ENCODE peak calls at places on chromosomes 12 and 14, in ten cellular contexts. R, P, M, C, B, T, F, W, J and A are unnamed samples.
A peak's percentile ranks its signal among the peaks of the same experiment; 100 is the strongest.

GRCh38 chr14:103118019-103118662 is 5.1 kb upstream of the TNFAIP2 start:
- DNase-seq in P (no peak), W (no peak), J (no peak), R (peak; percentile 77), F (no peak), C (peak; percentile 64), B (peak; percentile 89), M (no peak), T (no peak), A (no peak)

GRCh38 chr14:62039871-62040270 is 277.7 kb downstream of the SNAPC1 start:
- DNase-seq in T (no peak), B (no peak), W (no peak), P (no peak), M (no peak), J (no peak), R (no peak), C (no peak), F (no peak), A (no peak)

GRCh38 chr12:113555226-113555625 is 83.6 kb upstream of the LHX5 start:
- DNase-seq in M (no peak), T (no peak), P (no peak), C (no peak), W (no peak), B (no peak), F (no peak), R (no peak), J (no peak), A (no peak)

GRCh38 chr14:90572461-90573150 is 175.8 kb downstream of the CALM1 start:
- DNase-seq in P (no peak), C (no peak), B (peak; percentile 13), F (no peak), R (no peak), T (no peak), W (no peak), M (no peak), J (no peak), A (no peak)

GRCh38 chr12:93419388-93420034 is 22.2 kb downstream of the UBE2N start:
- DNase-seq in P (peak; percentile 41), T (no peak), J (peak; percentile 42), B (no peak), F (no peak), R (no peak), M (no peak), W (peak; percentile 32), C (peak; percentile 84), A (no peak)

GRCh38 chr14:90968025-90968424 is 92.4 kb downstream of the RPS6KA5 start:
- DNase-seq in C (peak; percentile 47), P (no peak), T (no peak), J (no peak), R (no peak), B (no peak), W (no peak), F (no peak), M (no peak), A (no peak)

GRCh38 chr14:50083467-50084337 is 32.7 kb downstream of the VCPKMT start:
- DNase-seq in C (no peak), P (no peak), F (peak; percentile 69), B (no peak), M (no peak), R (no peak), T (no peak), J (no peak), W (peak; percentile 76), A (no peak)

GRCh38 chr14:52730708-52731111 is 744 bp downstream of the STYX start:
- DNase-seq in W (peak; percentile 33), R (no peak), M (no peak), C (peak; percentile 27), J (no peak), F (no peak), P (no peak), B (no peak), T (no peak), A (no peak)

GRCh38 chr12:65082411-65082810 is 38.7 kb downstream of the WIF1 start:
- DNase-seq in W (no peak), P (no peak), J (no peak), R (no peak), M (no peak), T (no peak), F (no peak), B (no peak), C (no peak), A (no peak)

GRCh38 chr12:62720661-62721330 is 214.2 kb downstream of the PPM1H start:
- DNase-seq in R (no peak), P (no peak), F (no peak), C (peak; percentile 45), T (no peak), W (no peak), J (no peak), M (no peak), B (no peak), A (no peak)

GRCh38 chr12:27541031-27541719 is 17.2 kb downstream of the PPFIBP1 start:
- DNase-seq in T (no peak), W (peak; percentile 82), C (no peak), J (no peak), F (no peak), R (no peak), P (no peak), M (no peak), B (no peak), A (no peak)

GRCh38 chr14:61839452-61839851 is 77.2 kb downstream of the SNAPC1 start:
- DNase-seq in R (no peak), T (no peak), F (no peak), B (no peak), W (no peak), J (peak; percentile 18), P (no peak), M (no peak), C (peak; percentile 59), A (no peak)

GRCh38 chr12:53223006-53223305 is 9.1 kb downstream of the RARG start:
- DNase-seq in T (no peak), M (no peak), R (peak; percentile 10), P (no peak), W (no peak), C (no peak), F (no peak), B (no peak), J (no peak), A (no peak)

GRCh38 chr12:53223391-53224267 is 8.4 kb downstream of the RARG start:
- DNase-seq in T (no peak), C (peak; percentile 64), M (no peak), W (peak; percentile 56), B (no peak), R (peak; percentile 58), J (no peak), F (peak; percentile 43), P (peak; percentile 61), A (no peak)

GRCh38 chr12:53225635-53226424 is 6.2 kb downstream of the RARG start:
- DNase-seq in C (no peak), W (peak; percentile 53), J (no peak), M (no peak), B (no peak), P (no peak), T (no peak), F (no peak), R (peak; percentile 26), A (no peak)

GRCh38 chr12:53224897-53225634 is 6.9 kb downstream of the RARG start:
- DNase-seq in M (no peak), R (peak; percentile 26), B (no peak), P (no peak), F (no peak), W (no peak), J (no peak), T (no peak), C (no peak), A (no peak)

GRCh38 chr12:53224268-53224896 is 7.6 kb downstream of the RARG start:
- DNase-seq in W (peak; percentile 67), B (no peak), J (no peak), M (no peak), P (peak; percentile 69), T (no peak), F (no peak), C (no peak), R (peak; percentile 54), A (no peak)
- TF ChIP-seq CTCF in W (peak; percentile 13), B (no peak), J (peak; percentile 34), M (no peak), P (peak; percentile 46), T (no peak), F (no peak), C (no peak), R (no peak), A (peak; percentile 48)

DNA sequence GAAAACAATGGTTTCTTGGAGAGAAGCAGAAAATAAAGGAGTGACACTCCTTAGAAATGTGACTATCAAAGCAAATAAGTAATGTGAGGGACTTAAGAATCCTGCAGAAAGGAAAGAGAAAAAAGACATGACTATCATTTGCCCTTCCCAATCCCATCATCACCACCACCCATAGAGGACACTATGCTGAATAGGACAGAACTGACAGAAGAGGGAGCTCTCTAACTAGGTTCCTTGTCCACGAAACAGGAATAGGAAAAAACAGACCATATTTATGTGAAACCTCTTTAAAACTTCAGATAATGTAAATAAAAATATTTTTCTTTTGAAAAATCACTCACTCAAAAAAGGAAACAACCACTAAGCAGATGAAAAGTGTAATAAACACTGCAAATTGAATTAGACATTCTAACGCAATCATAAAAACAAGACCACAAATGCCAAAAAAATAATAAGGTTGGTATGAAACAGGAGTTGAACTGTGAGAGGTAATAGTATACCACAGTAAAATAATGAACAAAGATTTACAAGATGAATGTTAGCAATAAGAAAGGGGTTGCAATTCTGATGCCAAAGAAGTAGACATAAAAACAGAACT is 24.1 kb downstream of the KLRD1 start:
- DNase-seq in M (peak; percentile 56), R (no peak), T (no peak), J (peak; percentile 31), W (peak; percentile 36), B (no peak), C (peak; percentile 76), P (peak; percentile 26), F (no peak), A (no peak)
- TF ChIP-seq CTCF in M (peak; percentile 95), R (peak; percentile 67), T (peak; percentile 23), J (peak; percentile 83), W (peak; percentile 81), B (peak; percentile 61), C (peak; percentile 98), P (peak; percentile 72), F (peak; percentile 51), A (peak; percentile 86)

DNA sequence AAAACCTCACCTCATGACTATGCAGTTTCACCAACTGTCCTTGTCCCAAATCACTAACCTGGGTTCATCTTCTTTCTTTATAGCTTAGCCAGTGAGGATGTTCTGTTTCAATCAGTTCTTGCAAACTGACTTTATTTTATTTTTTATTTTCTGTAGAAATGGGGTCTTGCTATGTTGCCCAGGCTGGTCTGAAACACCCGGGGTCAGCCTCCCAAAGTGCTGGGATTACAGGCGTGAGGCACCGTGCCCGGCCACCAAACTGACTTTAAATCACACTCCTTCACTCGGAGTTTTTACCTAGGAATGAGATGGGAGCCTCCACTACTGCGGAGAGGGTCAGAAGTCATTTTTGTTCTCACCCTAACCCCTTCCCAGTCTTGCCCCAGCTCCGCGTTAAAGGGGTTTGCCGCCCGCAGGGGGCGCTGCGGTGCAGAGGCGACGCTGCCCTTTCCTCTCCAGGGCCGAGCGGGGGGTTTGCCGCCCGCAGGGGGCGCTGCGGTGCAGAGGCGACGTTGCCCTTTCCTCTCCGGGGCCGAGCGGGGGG is 7.0 kb upstream of the B4GALNT3 start:
- DNase-seq in M (no peak), F (peak; percentile 72), W (no peak), R (no peak), P (no peak), T (no peak), B (peak; percentile 81), C (no peak), J (no peak), A (no peak)
- TF ChIP-seq CTCF in M (no peak), F (no peak), W (no peak), R (no peak), P (peak; percentile 17), T (no peak), B (no peak), C (no peak), J (peak; percentile 41), A (no peak)

GRCh38 chr12:95966287-95966870 is 23.2 kb downstream of the AMDHD1 start:
- DNase-seq in M (no peak), F (no peak), C (no peak), P (peak; percentile 51), W (peak; percentile 19), B (no peak), R (no peak), T (no peak), J (no peak), A (no peak)
- TF ChIP-seq CTCF in M (no peak), F (no peak), C (no peak), P (no peak), W (no peak), B (no peak), R (no peak), T (no peak), J (no peak), A (no peak)